ENCODE peak calls at places on chromosomes 7 and 10, in seven cellular contexts. Q is choroid plexus epithelial cell, T is cardiac muscle cell, N is psoas muscle, L is left lung, Z is left ventricle myocardium inferior, U is GM23248. A is an unnamed sample.

GRCh38 chr7:119127706-119128105 is 903.2 kb downstream of the ANKRD7 start:
- DNase-seq in U (no peak), N (no peak), T (no peak), L (no peak), Q (no peak), Z (no peak), A (no peak)

GRCh38 chr10:133006202-133006601 is 63.8 kb upstream of the CFAP46 start:
- DNase-seq in L (no peak), U (no peak), N (no peak), T (no peak), Z (no peak), Q (no peak), A (no peak)

GRCh38 chr10:1399431-1400120 is 337.7 kb downstream of the ADARB2 start:
- DNase-seq in L (no peak), U (no peak), N (no peak), Q (no peak), T (no peak), Z (no peak), A (no peak)

GRCh38 chr7:76234931-76235441 is 33.3 kb downstream of the SRRM3 start:
- DNase-seq in U (peak), N (peak), L (peak), Q (peak), T (peak), Z (peak), A (peak)

GRCh38 chr7:42549212-42549611 is 312.2 kb upstream of the GLI3 start:
- DNase-seq in Q (no peak), U (no peak), T (no peak), N (no peak), Z (no peak), L (no peak), A (no peak)

GRCh38 chr7:41573017-41573416 is 129.9 kb downstream of the INHBA start:
- DNase-seq in U (peak), N (no peak), L (no peak), T (peak), Z (no peak), Q (peak), A (peak)

GRCh38 chr7:158072889-158073730 is 514.5 kb downstream of the PTPRN2 start:
- DNase-seq in N (no peak), Z (no peak), U (no peak), Q (no peak), T (no peak), L (peak), A (no peak)

GRCh38 chr7:129332354-129333056 is 101.7 kb upstream of the STRIP2 start:
- DNase-seq in T (no peak), N (no peak), Z (no peak), U (peak), L (no peak), Q (peak), A (peak)

GRCh38 chr10:49500420-49500819 is 38.5 kb downstream of the ERCC6 start:
- DNase-seq in N (no peak), Q (no peak), Z (no peak), L (no peak), T (no peak), U (no peak), A (no peak)

GRCh38 chr7:94129443-94130140 is 125.4 kb upstream of the BET1 start:
- DNase-seq in U (peak), L (no peak), N (no peak), Z (no peak), Q (peak), T (no peak), A (peak)

GRCh38 chr10:70111496-70111895 is 21.1 kb downstream of the AIFM2 start:
- DNase-seq in L (no peak), T (no peak), N (no peak), U (no peak), Q (no peak), Z (no peak), A (no peak)

GRCh38 chr10:7526017-7526400 is 115.2 kb upstream of the SFMBT2 start:
- DNase-seq in Q (no peak), T (no peak), N (no peak), U (peak), Z (no peak), L (no peak), A (no peak)

GRCh38 chr7:106626376-106627293 is 34.3 kb downstream of the CCDC71L start:
- DNase-seq in U (no peak), Q (no peak), T (no peak), N (no peak), Z (no peak), L (no peak), A (no peak)

GRCh38 chr7:11212816-11213215 is 239.1 kb downstream of the PHF14 start:
- DNase-seq in T (no peak), Z (no peak), U (peak), L (no peak), N (no peak), Q (peak), A (peak)

GRCh38 chr7:155205368-155206285 is 92.1 kb upstream of the INSIG1 start:
- DNase-seq in T (no peak), L (peak), U (peak), Q (peak), N (peak), Z (peak), A (peak)

GRCh38 chr10:34031410-34031809 is 696.9 kb upstream of the NRP1 start:
- DNase-seq in L (no peak), Q (peak), Z (peak), T (no peak), U (peak), N (peak), A (peak)

GRCh38 chr10:103768345-103768744 is 87.0 kb downstream of the SH3PXD2A start:
- DNase-seq in Q (no peak), T (no peak), U (no peak), L (no peak), N (peak), Z (no peak), A (no peak)

GRCh38 chr10:103769176-103769575 is 86.2 kb downstream of the SH3PXD2A start:
- DNase-seq in Q (no peak), T (no peak), N (peak), L (no peak), U (no peak), Z (no peak), A (no peak)

GRCh38 chr10:103775786-103776185 is 79.6 kb downstream of the SH3PXD2A start:
- DNase-seq in U (no peak), N (peak), T (no peak), L (no peak), Z (no peak), Q (no peak), A (no peak)

GRCh38 chr10:103770139-103770538 is 85.2 kb downstream of the SH3PXD2A start:
- DNase-seq in L (no peak), N (peak), Q (no peak), T (no peak), U (no peak), Z (no peak), A (no peak)

DNA sequence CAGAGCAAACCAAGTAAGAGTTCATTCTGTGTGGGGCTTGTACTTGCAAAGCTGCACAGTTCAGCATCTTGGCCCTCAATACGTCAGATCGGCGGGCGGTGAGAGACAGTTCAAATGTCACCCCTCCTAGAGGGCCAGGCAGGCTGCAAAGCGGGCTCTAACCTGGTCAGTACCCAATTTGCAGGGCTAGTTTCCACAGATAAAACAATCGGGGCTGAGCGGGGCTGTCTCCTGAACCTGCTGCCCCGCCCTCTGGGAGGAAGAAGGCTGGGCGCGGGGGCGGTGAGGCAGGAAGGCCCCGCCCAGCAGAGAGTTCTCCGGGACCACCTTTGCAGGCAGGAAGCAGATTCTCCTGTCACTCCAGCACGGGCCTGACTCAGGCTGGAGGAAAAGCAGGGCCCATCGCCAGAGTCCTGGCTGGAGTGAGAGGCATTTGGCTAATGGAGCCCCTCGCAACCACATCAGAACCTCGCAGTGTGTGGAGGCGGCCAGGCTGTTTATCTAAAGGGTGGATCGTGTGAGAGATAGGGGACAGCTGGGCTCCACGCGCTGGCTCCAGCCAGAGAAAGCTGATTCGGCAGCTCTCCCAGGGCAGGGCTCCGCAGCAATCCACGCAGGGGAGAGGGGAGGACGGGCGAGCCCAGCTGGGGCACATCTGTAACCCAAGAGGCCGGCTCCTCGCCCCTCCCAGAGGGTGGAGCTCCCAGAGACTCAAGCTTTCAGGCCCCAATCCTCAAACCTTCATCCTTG is 83.1 kb downstream of the SH3PXD2A start:
- DNase-seq in U (peak), Q (peak), Z (peak), N (peak), L (peak), T (peak), A (peak)
- H3K4me3 ChIP-seq in U (peak), Q (peak), Z (peak), N (peak), L (peak), T (peak), A (peak)

DNA sequence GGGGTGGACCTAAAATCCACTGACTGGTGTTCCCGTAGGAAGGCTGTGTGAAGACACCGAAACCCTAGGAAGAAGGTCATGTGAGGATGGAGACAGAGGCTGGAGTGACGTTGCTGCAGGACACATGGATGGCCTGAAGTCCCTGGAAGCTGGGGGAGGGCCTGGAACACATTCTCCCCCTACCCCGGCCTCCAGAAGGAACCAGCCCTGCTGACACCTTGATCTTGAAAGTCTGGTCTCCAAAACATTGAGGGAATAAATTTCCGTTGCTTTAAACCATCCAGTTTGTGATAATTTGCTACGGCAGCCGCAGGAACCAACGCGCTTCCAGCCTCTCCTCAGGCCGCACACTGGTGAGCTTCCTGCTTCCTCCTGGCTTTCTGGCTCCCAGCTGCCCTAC is 288.2 kb downstream of the GLRX3 start:
- DNase-seq in N (no peak), T (no peak), Q (no peak), U (no peak), Z (no peak), L (no peak), A (no peak)
- H3K4me3 ChIP-seq in N (no peak), T (no peak), Q (no peak), U (no peak), Z (no peak), L (no peak), A (no peak)

GRCh38 chr7:17297243-17297642 is 1.2 kb upstream of the AHR start:
- DNase-seq in T (no peak), L (no peak), Q (no peak), U (no peak), Z (no peak), N (no peak), A (no peak)
- H3K4me3 ChIP-seq in T (no peak), L (no peak), Q (no peak), U (peak), Z (peak), N (no peak), A (no peak)

GRCh38 chr10:119206603-119207366 is 586 bp upstream of the GRK5 start:
- DNase-seq in Q (peak), L (peak), Z (peak), N (peak), U (peak), T (peak), A (peak)
- H3K4me3 ChIP-seq in Q (peak), L (peak), Z (peak), N (peak), U (peak), T (peak), A (peak)

DNA sequence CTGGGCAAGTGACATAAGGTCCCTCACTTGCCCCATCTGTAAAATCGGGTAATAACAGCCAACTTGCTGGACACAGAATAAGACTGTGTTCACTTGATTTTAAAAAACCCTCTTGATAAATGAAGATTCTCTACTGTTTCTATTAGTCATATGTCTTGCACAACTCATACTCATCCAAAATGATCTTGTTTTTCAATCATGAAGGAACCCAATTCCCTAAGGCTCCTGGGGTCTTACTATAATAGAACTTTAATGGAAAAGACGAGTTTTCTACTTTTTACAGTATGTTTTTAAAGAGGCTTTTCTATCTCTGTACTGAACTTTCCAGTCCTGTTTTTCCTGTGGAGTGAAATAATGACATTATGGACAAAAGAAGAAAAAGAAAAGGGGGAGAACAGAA is 103.8 kb downstream of the ARID5B start:
- DNase-seq in T (no peak), L (no peak), Z (no peak), N (no peak), U (peak), Q (peak), A (peak)
- H3K4me3 ChIP-seq in T (no peak), L (no peak), Z (no peak), N (no peak), U (no peak), Q (no peak), A (no peak)

GRCh38 chr7:875476-876076 is 778 bp upstream of the GET4 start:
- DNase-seq in U (no peak), N (peak), Q (no peak), T (no peak), L (peak), Z (no peak), A (no peak)
- H3K4me3 ChIP-seq in U (peak), N (peak), Q (peak), T (no peak), L (peak), Z (peak), A (peak)

GRCh38 chr7:149736478-149737360 is 36.7 kb downstream of the ZNF467 start:
- DNase-seq in Z (no peak), L (no peak), N (no peak), U (peak), T (no peak), Q (no peak), A (no peak)

GRCh38 chr7:149735779-149736477 is 37.5 kb downstream of the ZNF467 start:
- DNase-seq in Z (no peak), U (no peak), Q (no peak), T (no peak), L (no peak), N (no peak), A (no peak)

GRCh38 chr7:149742075-149742701 is 31.2 kb downstream of the ZNF467 start:
- DNase-seq in L (peak), Z (peak), U (peak), T (peak), N (peak), Q (peak), A (peak)

GRCh38 chr7:149743481-149743880 is 29.9 kb downstream of the ZNF467 start:
- DNase-seq in N (no peak), L (no peak), Q (no peak), U (no peak), Z (no peak), T (no peak), A (no peak)

DNA sequence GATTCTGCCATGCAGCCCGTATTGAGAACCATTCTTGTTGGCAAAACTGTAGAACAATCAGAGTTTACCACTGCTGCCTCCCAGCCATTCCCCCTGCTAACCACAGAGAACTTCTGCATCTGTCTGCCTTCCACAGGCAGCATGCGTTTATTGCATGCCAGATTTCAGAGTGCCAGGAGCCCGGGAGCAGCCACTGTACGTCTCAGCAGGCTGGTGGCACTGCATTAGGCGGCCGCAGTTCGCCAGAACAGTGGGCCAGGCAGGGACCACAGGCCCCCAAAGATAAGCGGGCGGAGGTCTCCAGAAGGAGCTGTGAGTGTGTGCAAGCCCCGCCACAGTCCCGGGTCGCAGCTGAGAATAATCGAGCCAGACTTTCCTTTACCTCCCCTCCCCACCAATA is 31.8 kb downstream of the ZNF467 start:
- DNase-seq in L (no peak), Q (no peak), T (no peak), Z (no peak), U (peak), N (no peak), A (no peak)
- H3K4me3 ChIP-seq in L (peak), Q (no peak), T (no peak), Z (peak), U (peak), N (peak), A (no peak)

DNA sequence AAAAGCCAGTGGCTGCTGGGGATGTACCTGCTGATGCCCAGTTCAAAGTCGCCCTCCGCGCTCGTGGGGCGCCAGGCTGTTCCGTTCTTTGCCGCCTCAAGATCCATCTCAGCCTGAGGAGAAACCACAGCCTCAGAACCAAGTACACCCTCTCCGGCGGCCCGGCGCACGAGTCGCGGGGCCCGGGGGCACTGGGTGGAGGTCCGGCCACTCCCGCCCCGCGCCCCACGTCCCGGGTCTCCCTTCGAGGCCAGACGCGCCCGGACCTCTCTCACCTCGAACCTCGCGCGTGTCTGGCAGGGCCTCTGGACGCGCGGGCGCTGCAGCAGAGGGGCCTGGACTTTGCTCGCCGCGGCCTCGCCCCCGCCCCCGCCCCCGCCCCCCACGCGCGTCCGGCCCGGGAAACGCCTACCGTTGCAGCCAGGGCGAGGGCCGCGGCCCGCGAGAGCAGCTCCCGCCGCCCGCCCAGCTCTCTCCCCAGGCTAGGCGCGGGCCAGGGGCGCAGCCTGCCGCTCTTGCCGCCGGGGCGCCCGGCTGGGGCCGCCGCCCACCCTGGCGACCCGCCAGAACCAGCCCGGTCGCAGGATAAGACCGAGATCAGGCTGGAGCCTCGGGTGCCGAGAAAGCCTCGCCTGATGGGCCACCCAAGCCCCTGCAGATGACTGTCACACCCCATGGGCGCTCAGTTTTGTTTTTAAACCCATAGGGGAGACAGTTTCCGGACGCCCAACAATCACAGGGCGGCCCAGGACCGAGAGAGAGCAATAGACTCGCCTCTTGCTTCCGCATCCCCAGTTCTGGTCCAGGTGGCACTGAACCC is at the start of gene ABCB4:
- DNase-seq in L (no peak), Z (peak), T (peak), N (peak), U (peak), Q (no peak), A (no peak)
- H3K4me3 ChIP-seq in L (peak), Z (peak), T (peak), N (peak), U (peak), Q (peak), A (peak)